ENCODE peak calls at places on chromosomes 6 and 20, in five cellular contexts. A is stimulated activated CD8-positive, alpha-beta memory T cell treated with anti-CD3 and anti-CD28 coated beads, Interleukin-15, amount 100 ng/mL, for 24 hours; W is Right ventricle myocardium superior; P is neural crest cell; S is choroid plexus epithelial cell. H is an unnamed sample.

GRCh38 chr6:41545174-41545702 is 943 bp upstream of the FOXP4 start:
- DNase-seq in A (no peak), W (no peak), P (no peak), S (no peak), H (no peak)

GRCh38 chr20:19692100-19692499 is 66.0 kb upstream of the RIN2 start:
- DNase-seq in A (no peak), W (no peak), P (no peak), S (peak), H (no peak)

GRCh38 chr6:11429577-11429976 is 108.0 kb upstream of the TMEM170B start:
- DNase-seq in A (no peak), W (no peak), P (no peak), S (peak), H (no peak)

GRCh38 chr6:44338228-44339122 is 4.0 kb upstream of the SPATS1 start:
- DNase-seq in A (peak), W (peak), P (peak), S (peak), H (peak)

GRCh38 chr6:32240686-32241085 is 16.8 kb upstream of the NOTCH4 start:
- DNase-seq in A (no peak), W (no peak), P (no peak), S (no peak), H (no peak)

GRCh38 chr20:3068075-3068474 is 3.3 kb upstream of the OXT start:
- DNase-seq in A (no peak), W (no peak), P (no peak), S (no peak), H (no peak)

GRCh38 chr20:50151034-50151743 is 2.3 kb downstream of the PEDS1 start:
- DNase-seq in A (no peak), W (no peak), P (no peak), S (no peak), H (no peak)

GRCh38 chr6:142617158-142617557 is 315.4 kb downstream of the ADGRG6 start:
- DNase-seq in A (no peak), W (no peak), P (no peak), S (no peak), H (no peak)

GRCh38 chr6:143583542-143584330 is 72.2 kb upstream of the FUCA2 start:
- DNase-seq in A (no peak), W (no peak), P (no peak), S (peak), H (no peak)

GRCh38 chr6:26472549-26473245 is 14.9 kb downstream of the BTN2A1 start:
- DNase-seq in A (no peak), W (no peak), P (no peak), S (no peak), H (no peak)

GRCh38 chr6:33634203-33634727 is 13.1 kb downstream of the ITPR3 start:
- DNase-seq in A (no peak), W (no peak), P (no peak), S (no peak), H (peak)

GRCh38 chr20:11687546-11688292 is 230.0 kb upstream of the BTBD3 start:
- DNase-seq in A (no peak), W (no peak), P (no peak), S (no peak), H (no peak)

GRCh38 chr6:107116328-107116892 is 1.1 kb upstream of the BEND3 start:
- DNase-seq in A (no peak), W (no peak), P (peak), S (peak), H (peak)

GRCh38 chr6:170114187-170114945 is 176.5 kb downstream of the DLL1 start:
- DNase-seq in A (no peak), W (no peak), P (no peak), S (no peak), H (no peak)

GRCh38 chr20:17518339-17519052 is 12.7 kb downstream of the BFSP1 start:
- DNase-seq in A (no peak), W (peak), P (no peak), S (no peak), H (no peak)

GRCh38 chr20:47035191-47035590 is 140.5 kb downstream of the EYA2 start:
- DNase-seq in A (no peak), W (no peak), P (peak), S (no peak), H (no peak)

GRCh38 chr20:58208944-58209343 is 19.5 kb downstream of the ANKRD60 start:
- DNase-seq in A (no peak), W (no peak), P (no peak), S (no peak), H (no peak)

GRCh38 chr6:44250067-44250717 is 3.3 kb downstream of the HSP90AB1 start:
- DNase-seq in A (no peak), W (no peak), P (no peak), S (no peak), H (no peak)

GRCh38 chr20:52190437-52191131 is 995 bp downstream of the ZFP64 start:
- DNase-seq in A (peak), W (no peak), P (peak), S (peak), H (peak)

GRCh38 chr6:111925296-111925695 is 52.0 kb upstream of the FYN start:
- DNase-seq in A (no peak), W (no peak), P (no peak), S (peak), H (no peak)

GRCh38 chr6:41080623-41081022 is 7.8 kb downstream of the NFYA start:
- DNase-seq in A (no peak), W (no peak), P (no peak), S (no peak), H (no peak)

GRCh38 chr6:83057705-83058321 is 7.8 kb downstream of the UBE3D start:
- DNase-seq in A (no peak), W (no peak), P (peak), S (peak), H (peak)

GRCh38 chr20:62409935-62410741 is 3.1 kb upstream of the CABLES2 start:
- DNase-seq in A (no peak), W (peak), P (peak), S (peak), H (peak)

GRCh38 chr6:36120539-36120938 is 9.8 kb upstream of the MAPK13 start:
- DNase-seq in A (no peak), W (no peak), P (no peak), S (no peak), H (no peak)

GRCh38 chr6:76326866-76327265 is 254.4 kb upstream of the IMPG1 start:
- DNase-seq in A (no peak), W (no peak), P (no peak), S (no peak), H (no peak)

GRCh38 chr6:156883497-156884252 is 106.5 kb downstream of the ARID1B start:
- DNase-seq in A (no peak), W (no peak), P (no peak), S (no peak), H (peak)